ENCODE peak calls at places on chromosomes 6 and 20, in seven cellular contexts. C, Q, P, Y, L, J and O are unnamed samples.

GRCh38 chr6:68771426-68771825 is 136.3 kb downstream of the ADGRB3 start:
- DNase-seq in L (no peak), P (no peak), J (no peak), Y (no peak), Q (no peak), C (no peak), O (no peak)

GRCh38 chr20:42018979-42019378 is 400.8 kb upstream of the CHD6 start:
- DNase-seq in L (no peak), Q (no peak), J (no peak), Y (peak; percentile 25), C (peak; percentile 45), P (no peak), O (peak; percentile 14)

GRCh38 chr6:17816921-17817611 is 110.3 kb upstream of the NUP153 start:
- DNase-seq in Q (no peak), J (no peak), C (no peak), P (peak; percentile 43), Y (no peak), L (no peak), O (no peak)

GRCh38 chr20:14441201-14441600 is 103.8 kb upstream of the FLRT3 start:
- DNase-seq in Q (no peak), Y (no peak), J (no peak), P (peak; percentile 54), C (no peak), L (no peak), O (no peak)

GRCh38 chr6:51108563-51109234 is 290.0 kb downstream of the TFAP2B start:
- DNase-seq in J (no peak), P (peak; percentile 50), L (no peak), C (no peak), Y (no peak), Q (no peak), O (no peak)

GRCh38 chr6:132713355-132714134 is at the start of gene VNN1:
- DNase-seq in Q (no peak), P (no peak), C (no peak), Y (peak; percentile 38), J (no peak), L (no peak), O (no peak)

GRCh38 chr6:56849876-56850275 is 105.0 kb upstream of the BEND6 start:
- DNase-seq in Y (peak; percentile 20), L (peak; percentile 57), J (no peak), C (no peak), Q (no peak), P (peak; percentile 82), O (peak; percentile 56)

GRCh38 chr6:137165375-137166246 is 7.8 kb downstream of the IL22RA2 start:
- DNase-seq in L (peak; percentile 41), Q (no peak), C (peak; percentile 9), P (no peak), J (no peak), Y (no peak), O (no peak)

GRCh38 chr6:111623046-111623718 is 17.5 kb upstream of the TRAF3IP2 start:
- DNase-seq in L (no peak), C (no peak), P (no peak), Y (no peak), Q (no peak), J (no peak), O (no peak)

GRCh38 chr6:138454976-138455706 is 44.2 kb downstream of the NHSL1 start:
- DNase-seq in Q (peak; percentile 31), L (no peak), C (peak; percentile 59), Y (no peak), P (peak; percentile 16), J (no peak), O (no peak)

GRCh38 chr6:75296811-75297779 is 12.5 kb upstream of the TMEM30A start:
- DNase-seq in Y (no peak), C (peak; percentile 15), P (peak; percentile 62), Q (no peak), J (no peak), L (peak; percentile 55), O (no peak)

GRCh38 chr6:144439016-144439415 is 153.9 kb downstream of the UTRN start:
- DNase-seq in J (no peak), Y (no peak), Q (no peak), C (no peak), P (no peak), L (no peak), O (no peak)

GRCh38 chr6:16540804-16541752 is 220.2 kb downstream of the ATXN1 start:
- DNase-seq in Y (peak; percentile 54), P (no peak), J (no peak), L (no peak), C (no peak), Q (no peak), O (no peak)

GRCh38 chr6:11586574-11586973 is 49.0 kb downstream of the TMEM170B start:
- DNase-seq in J (no peak), L (peak; percentile 80), P (peak; percentile 90), Y (no peak), Q (no peak), C (no peak), O (no peak)

GRCh38 chr6:24357336-24358218 is at the start of gene DCDC2:
- DNase-seq in J (no peak), Y (peak; percentile 64), P (no peak), L (no peak), Q (no peak), C (peak; percentile 99), O (no peak)

GRCh38 chr20:32893263-32893877 is 34.6 kb downstream of the EFCAB8 start:
- DNase-seq in Q (no peak), P (no peak), J (no peak), Y (no peak), C (no peak), L (no peak), O (no peak)

GRCh38 chr6:167795874-167796667 is 30.6 kb upstream of the AFDN start:
- DNase-seq in J (no peak), Q (no peak), P (no peak), Y (peak; percentile 55), C (peak; percentile 53), L (no peak), O (peak; percentile 36)

GRCh38 chr6:137349856-137350830 is 131.0 kb upstream of the IFNGR1 start:
- DNase-seq in C (no peak), L (no peak), Q (no peak), P (no peak), Y (no peak), J (no peak), O (peak; percentile 47)

GRCh38 chr20:22796465-22797077 is 212.2 kb upstream of the FOXA2 start:
- DNase-seq in L (peak; percentile 20), J (no peak), Q (no peak), Y (no peak), P (peak; percentile 72), C (no peak), O (no peak)

GRCh38 chr6:120903836-120904235 is 430.4 kb downstream of the TBC1D32 start:
- DNase-seq in C (no peak), P (no peak), Q (no peak), J (no peak), L (no peak), Y (no peak), O (no peak)

GRCh38 chr6:56226946-56227879 is 20.2 kb downstream of the COL21A1 start:
- DNase-seq in P (peak; percentile 79), J (no peak), Q (no peak), Y (no peak), C (no peak), L (peak; percentile 45), O (no peak)

GRCh38 chr6:16320533-16321340 is 82.3 kb downstream of the GMPR start:
- DNase-seq in Q (no peak), P (peak; percentile 69), C (no peak), J (no peak), Y (no peak), L (no peak), O (peak; percentile 42)